ENCODE peak calls at places on chromosome 9, in seven cellular contexts. One of them, this sample, is unnamed.

GRCh38 chr9:118017607-118018122 is 313.5 kb downstream of the TLR4 start:
- DNase-seq in ecto neural progenitor cell: no peak
- DNase-seq in HT-29: no peak
- DNase-seq in A172: no peak
- DNase-seq in posterior cingulate gyrus: no peak
- DNase-seq in A549: no peak
- DNase-seq in SW 1271: no peak
- DNase-seq in this sample: no peak

GRCh38 chr9:108225371-108225905 is 630.3 kb downstream of the ACTL7B start:
- DNase-seq in ecto neural progenitor cell: no peak
- DNase-seq in HT-29: no peak
- DNase-seq in A172: no peak
- DNase-seq in posterior cingulate gyrus: no peak
- DNase-seq in A549: no peak
- DNase-seq in SW 1271: no peak
- DNase-seq in this sample: no peak

GRCh38 chr9:99296375-99296951 is 74.4 kb downstream of the SEC61B start:
- DNase-seq in ecto neural progenitor cell: no peak
- DNase-seq in HT-29: no peak
- DNase-seq in A172: no peak
- DNase-seq in posterior cingulate gyrus: peak
- DNase-seq in A549: no peak
- DNase-seq in SW 1271: no peak
- DNase-seq in this sample: no peak

GRCh38 chr9:97990259-97990658 is 7.1 kb downstream of the ANP32B start:
- DNase-seq in ecto neural progenitor cell: no peak
- DNase-seq in HT-29: no peak
- DNase-seq in A172: peak
- DNase-seq in posterior cingulate gyrus: no peak
- DNase-seq in A549: peak
- DNase-seq in SW 1271: no peak
- DNase-seq in this sample: no peak

GRCh38 chr9:19690128-19690527 is 98.7 kb downstream of the SLC24A2 start:
- DNase-seq in ecto neural progenitor cell: no peak
- DNase-seq in HT-29: no peak
- DNase-seq in A172: peak
- DNase-seq in posterior cingulate gyrus: no peak
- DNase-seq in A549: no peak
- DNase-seq in SW 1271: no peak
- DNase-seq in this sample: no peak

GRCh38 chr9:89616411-89616810 is 11.6 kb downstream of the GADD45G start:
- DNase-seq in ecto neural progenitor cell: no peak
- DNase-seq in HT-29: no peak
- DNase-seq in A172: no peak
- DNase-seq in posterior cingulate gyrus: no peak
- DNase-seq in A549: no peak
- DNase-seq in SW 1271: no peak
- DNase-seq in this sample: no peak

GRCh38 chr9:77731930-77732329 is 83.8 kb upstream of the GNA14 start:
- DNase-seq in ecto neural progenitor cell: no peak
- DNase-seq in HT-29: no peak
- DNase-seq in A172: no peak
- DNase-seq in posterior cingulate gyrus: no peak
- DNase-seq in A549: no peak
- DNase-seq in SW 1271: no peak
- DNase-seq in this sample: no peak

GRCh38 chr9:76687861-76688374 is 76.3 kb upstream of the PCA3 start:
- DNase-seq in ecto neural progenitor cell: no peak
- DNase-seq in HT-29: no peak
- DNase-seq in A172: peak
- DNase-seq in posterior cingulate gyrus: no peak
- DNase-seq in A549: no peak
- DNase-seq in SW 1271: no peak
- DNase-seq in this sample: peak

GRCh38 chr9:76799481-76799880 is 35.2 kb downstream of the PCA3 start:
- DNase-seq in ecto neural progenitor cell: no peak
- DNase-seq in HT-29: no peak
- DNase-seq in A172: no peak
- DNase-seq in posterior cingulate gyrus: no peak
- DNase-seq in A549: no peak
- DNase-seq in SW 1271: no peak
- DNase-seq in this sample: no peak

GRCh38 chr9:70079364-70080103 is 35.9 kb downstream of the MAMDC2 start:
- DNase-seq in ecto neural progenitor cell: no peak
- DNase-seq in HT-29: peak
- DNase-seq in A172: no peak
- DNase-seq in posterior cingulate gyrus: no peak
- DNase-seq in A549: no peak
- DNase-seq in SW 1271: no peak
- DNase-seq in this sample: no peak

GRCh38 chr9:36870960-36871359 is 163.1 kb downstream of the PAX5 start:
- DNase-seq in ecto neural progenitor cell: no peak
- DNase-seq in HT-29: no peak
- DNase-seq in A172: no peak
- DNase-seq in posterior cingulate gyrus: peak
- DNase-seq in A549: no peak
- DNase-seq in SW 1271: no peak
- DNase-seq in this sample: no peak

GRCh38 chr9:87490225-87490624 is 7.4 kb upstream of the DAPK1 start:
- DNase-seq in ecto neural progenitor cell: no peak
- DNase-seq in HT-29: no peak
- DNase-seq in A172: no peak
- DNase-seq in posterior cingulate gyrus: no peak
- DNase-seq in A549: no peak
- DNase-seq in SW 1271: no peak
- DNase-seq in this sample: no peak

GRCh38 chr9:135371535-135371934 is 108.0 kb upstream of the PPP1R26 start:
- DNase-seq in ecto neural progenitor cell: no peak
- DNase-seq in HT-29: no peak
- DNase-seq in A172: no peak
- DNase-seq in posterior cingulate gyrus: no peak
- DNase-seq in A549: no peak
- DNase-seq in SW 1271: no peak
- DNase-seq in this sample: no peak

GRCh38 chr9:119179701-119180100 is 189.5 kb downstream of the BRINP1 start:
- DNase-seq in ecto neural progenitor cell: no peak
- DNase-seq in HT-29: no peak
- DNase-seq in A172: no peak
- DNase-seq in posterior cingulate gyrus: no peak
- DNase-seq in A549: no peak
- DNase-seq in SW 1271: no peak
- DNase-seq in this sample: no peak

GRCh38 chr9:121307976-121308375 is 40.0 kb downstream of the GSN start:
- DNase-seq in ecto neural progenitor cell: no peak
- DNase-seq in HT-29: no peak
- DNase-seq in A172: no peak
- DNase-seq in posterior cingulate gyrus: no peak
- DNase-seq in A549: no peak
- DNase-seq in SW 1271: no peak
- DNase-seq in this sample: no peak

GRCh38 chr9:103942652-103943051 is 151.5 kb upstream of the SMC2 start:
- DNase-seq in ecto neural progenitor cell: no peak
- DNase-seq in HT-29: no peak
- DNase-seq in A172: no peak
- DNase-seq in posterior cingulate gyrus: no peak
- DNase-seq in A549: no peak
- DNase-seq in SW 1271: no peak
- DNase-seq in this sample: no peak

GRCh38 chr9:93664549-93665120 is 88.3 kb downstream of the PHF2 start:
- DNase-seq in ecto neural progenitor cell: no peak
- DNase-seq in HT-29: no peak
- DNase-seq in A172: no peak
- DNase-seq in posterior cingulate gyrus: no peak
- DNase-seq in A549: no peak
- DNase-seq in SW 1271: no peak
- DNase-seq in this sample: no peak

GRCh38 chr9:90007516-90008430 is 403.0 kb downstream of the GADD45G start:
- DNase-seq in ecto neural progenitor cell: no peak
- DNase-seq in HT-29: no peak
- DNase-seq in A172: peak
- DNase-seq in posterior cingulate gyrus: no peak
- DNase-seq in A549: no peak
- DNase-seq in SW 1271: no peak
- DNase-seq in this sample: no peak

GRCh38 chr9:127012250-127012649 is 97.7 kb downstream of the RALGPS1 start:
- DNase-seq in ecto neural progenitor cell: no peak
- DNase-seq in HT-29: no peak
- DNase-seq in A172: no peak
- DNase-seq in posterior cingulate gyrus: no peak
- DNase-seq in A549: no peak
- DNase-seq in SW 1271: no peak
- DNase-seq in this sample: no peak

GRCh38 chr9:137302176-137303030 is at the start of gene NRARP:
- DNase-seq in ecto neural progenitor cell: peak
- DNase-seq in HT-29: peak
- DNase-seq in A172: peak
- DNase-seq in posterior cingulate gyrus: peak
- DNase-seq in A549: peak
- DNase-seq in SW 1271: peak
- DNase-seq in this sample: no peak

GRCh38 chr9:89926167-89926566 is 321.4 kb downstream of the GADD45G start:
- DNase-seq in ecto neural progenitor cell: no peak
- DNase-seq in HT-29: no peak
- DNase-seq in A172: no peak
- DNase-seq in posterior cingulate gyrus: no peak
- DNase-seq in A549: no peak
- DNase-seq in SW 1271: no peak
- DNase-seq in this sample: no peak

GRCh38 chr9:5947912-5948311 is 57.2 kb downstream of the MLANA start:
- DNase-seq in ecto neural progenitor cell: no peak
- DNase-seq in HT-29: no peak
- DNase-seq in A172: no peak
- DNase-seq in posterior cingulate gyrus: no peak
- DNase-seq in A549: no peak
- DNase-seq in SW 1271: no peak
- DNase-seq in this sample: no peak

GRCh38 chr9:21334603-21334968 is 618 bp downstream of the KLHL9 start:
- DNase-seq in ecto neural progenitor cell: no peak
- DNase-seq in HT-29: no peak
- DNase-seq in A172: no peak
- DNase-seq in posterior cingulate gyrus: no peak
- DNase-seq in A549: no peak
- DNase-seq in SW 1271: no peak
- DNase-seq in this sample: no peak

GRCh38 chr9:114525505-114525904 is 20.2 kb upstream of the WHRN start:
- DNase-seq in ecto neural progenitor cell: no peak
- DNase-seq in HT-29: no peak
- DNase-seq in A172: peak
- DNase-seq in posterior cingulate gyrus: no peak
- DNase-seq in A549: peak
- DNase-seq in SW 1271: peak
- DNase-seq in this sample: no peak

GRCh38 chr9:131721096-131721495 is 18.8 kb downstream of the RAPGEF1 start:
- DNase-seq in ecto neural progenitor cell: no peak
- DNase-seq in HT-29: no peak
- DNase-seq in A172: no peak
- DNase-seq in posterior cingulate gyrus: no peak
- DNase-seq in A549: no peak
- DNase-seq in SW 1271: no peak
- DNase-seq in this sample: no peak

GRCh38 chr9:113649054-113649453 is 185.5 kb downstream of the RGS3 start:
- DNase-seq in ecto neural progenitor cell: peak
- DNase-seq in HT-29: no peak
- DNase-seq in A172: no peak
- DNase-seq in posterior cingulate gyrus: peak
- DNase-seq in A549: no peak
- DNase-seq in SW 1271: no peak
- DNase-seq in this sample: no peak

GRCh38 chr9:112421771-112422222 is 41.9 kb downstream of the HSDL2 start:
- DNase-seq in ecto neural progenitor cell: no peak
- DNase-seq in HT-29: no peak
- DNase-seq in A172: no peak
- DNase-seq in posterior cingulate gyrus: no peak
- DNase-seq in A549: no peak
- DNase-seq in SW 1271: no peak
- DNase-seq in this sample: no peak

GRCh38 chr9:72478993-72479392 is 42.4 kb upstream of the TMC1 start:
- DNase-seq in ecto neural progenitor cell: no peak
- DNase-seq in HT-29: no peak
- DNase-seq in A172: peak
- DNase-seq in posterior cingulate gyrus: no peak
- DNase-seq in A549: no peak
- DNase-seq in SW 1271: no peak
- DNase-seq in this sample: no peak

GRCh38 chr9:118767571-118767970 is 601.7 kb downstream of the BRINP1 start:
- DNase-seq in ecto neural progenitor cell: no peak
- DNase-seq in HT-29: no peak
- DNase-seq in A172: no peak
- DNase-seq in posterior cingulate gyrus: no peak
- DNase-seq in A549: no peak
- DNase-seq in SW 1271: no peak
- DNase-seq in this sample: no peak

GRCh38 chr9:69649566-69650260 is 22.5 kb downstream of the APBA1 start:
- DNase-seq in ecto neural progenitor cell: no peak
- DNase-seq in HT-29: no peak
- DNase-seq in A172: no peak
- DNase-seq in posterior cingulate gyrus: no peak
- DNase-seq in A549: no peak
- DNase-seq in SW 1271: no peak
- DNase-seq in this sample: no peak

GRCh38 chr9:19027825-19028224 is 5.2 kb downstream of the SAXO1 start:
- DNase-seq in ecto neural progenitor cell: no peak
- DNase-seq in HT-29: no peak
- DNase-seq in A172: no peak
- DNase-seq in posterior cingulate gyrus: no peak
- DNase-seq in A549: no peak
- DNase-seq in SW 1271: no peak
- DNase-seq in this sample: no peak